ENCODE peak calls at places on chromosome 2, in five cellular contexts. E is nephron progenitor cell; Z is stimulated activated CD8-positive, alpha-beta memory T cell treated with anti-CD3 and anti-CD28 coated beads, Interleukin-7, amount 100 ng/mL, for 1 hour; Q is SW 1271; R is Daoy. H is an unnamed sample.

GRCh38 chr2:56390644-56391043 is 206.9 kb downstream of the CCDC85A start:
- DNase-seq in E (no peak), Z (no peak), Q (no peak), R (no peak), H (no peak)

GRCh38 chr2:120305296-120305695 is 40.6 kb upstream of the INHBB start:
- DNase-seq in E (no peak), Z (no peak), Q (no peak), R (no peak), H (no peak)

GRCh38 chr2:37091873-37092272 is 7.6 kb downstream of the GPATCH11 start:
- DNase-seq in E (no peak), Z (no peak), Q (no peak), R (no peak), H (no peak)

GRCh38 chr2:101844055-101844635 is 146.6 kb downstream of the MAP4K4 start:
- DNase-seq in E (no peak), Z (no peak), Q (no peak), R (no peak), H (no peak)

GRCh38 chr2:148887349-148888002 is 12.4 kb downstream of the KIF5C start:
- DNase-seq in E (no peak), Z (no peak), Q (no peak), R (no peak), H (no peak)

GRCh38 chr2:15563227-15564100 is 2.3 kb upstream of the NBAS start:
- DNase-seq in E (no peak), Z (no peak), Q (no peak), R (no peak), H (no peak)

GRCh38 chr2:170816499-170817246 is at the start of gene GAD1:
- DNase-seq in E (peak), Z (no peak), Q (peak), R (peak), H (no peak)

GRCh38 chr2:177273456-177273855 is 8.9 kb upstream of the NFE2L2 start:
- DNase-seq in E (no peak), Z (no peak), Q (no peak), R (no peak), H (no peak)

H was measured in esophagus squamous epithelium.